ENCODE peak calls at places on chromosome 10, in nine cellular contexts. One of them, this sample, is unnamed.

GRCh38 chr10:63865210-63865609 is 344.0 kb downstream of the REEP3 start:
- DNase-seq in dorsolateral prefrontal cortex: no peak
- DNase-seq in omental fat pad: no peak
- DNase-seq in NCI-H1105: no peak
- DNase-seq in hepatic stellate cell: no peak
- DNase-seq in GM18507: no peak
- DNase-seq in EH: no peak
- DNase-seq in NCI-H1092: no peak
- DNase-seq in endothelial cell: no peak
- DNase-seq in this sample: no peak

GRCh38 chr10:118564114-118564513 is 31.3 kb downstream of the PRLHR start:
- DNase-seq in dorsolateral prefrontal cortex: no peak
- DNase-seq in omental fat pad: no peak
- DNase-seq in NCI-H1105: no peak
- DNase-seq in hepatic stellate cell: no peak
- DNase-seq in GM18507: no peak
- DNase-seq in EH: no peak
- DNase-seq in NCI-H1092: no peak
- DNase-seq in endothelial cell: no peak
- DNase-seq in this sample: no peak

GRCh38 chr10:115049957-115050356 is 43.2 kb upstream of the ATRNL1 start:
- DNase-seq in dorsolateral prefrontal cortex: no peak
- DNase-seq in omental fat pad: no peak
- DNase-seq in NCI-H1105: no peak
- DNase-seq in hepatic stellate cell: peak
- DNase-seq in GM18507: no peak
- DNase-seq in EH: peak
- DNase-seq in NCI-H1092: no peak
- DNase-seq in endothelial cell: no peak
- DNase-seq in this sample: peak

GRCh38 chr10:11841375-11841774 is 18.2 kb downstream of the PROSER2 start:
- DNase-seq in dorsolateral prefrontal cortex: no peak
- DNase-seq in omental fat pad: no peak
- DNase-seq in NCI-H1105: no peak
- DNase-seq in hepatic stellate cell: no peak
- DNase-seq in GM18507: no peak
- DNase-seq in EH: no peak
- DNase-seq in NCI-H1092: no peak
- DNase-seq in endothelial cell: no peak
- DNase-seq in this sample: no peak

GRCh38 chr10:110684800-110685446 is 40.8 kb downstream of the RBM20 start:
- DNase-seq in dorsolateral prefrontal cortex: no peak
- DNase-seq in omental fat pad: no peak
- DNase-seq in NCI-H1105: no peak
- DNase-seq in hepatic stellate cell: peak
- DNase-seq in GM18507: no peak
- DNase-seq in EH: peak
- DNase-seq in NCI-H1092: no peak
- DNase-seq in endothelial cell: no peak
- DNase-seq in this sample: no peak

GRCh38 chr10:23156447-23157150 is 35.5 kb upstream of the PTF1A start:
- DNase-seq in dorsolateral prefrontal cortex: no peak
- DNase-seq in omental fat pad: no peak
- DNase-seq in NCI-H1105: no peak
- DNase-seq in hepatic stellate cell: no peak
- DNase-seq in GM18507: no peak
- DNase-seq in EH: no peak
- DNase-seq in NCI-H1092: no peak
- DNase-seq in endothelial cell: no peak
- DNase-seq in this sample: no peak

GRCh38 chr10:104337985-104338735 is at the start of gene ITPRIP:
- DNase-seq in dorsolateral prefrontal cortex: no peak
- DNase-seq in omental fat pad: peak
- DNase-seq in NCI-H1105: no peak
- DNase-seq in hepatic stellate cell: peak
- DNase-seq in GM18507: peak
- DNase-seq in EH: peak
- DNase-seq in NCI-H1092: no peak
- DNase-seq in endothelial cell: peak
- DNase-seq in this sample: peak

GRCh38 chr10:108082596-108082995 is 918.1 kb upstream of the SORCS1 start:
- DNase-seq in dorsolateral prefrontal cortex: no peak
- DNase-seq in omental fat pad: no peak
- DNase-seq in NCI-H1105: no peak
- DNase-seq in hepatic stellate cell: no peak
- DNase-seq in GM18507: no peak
- DNase-seq in EH: no peak
- DNase-seq in NCI-H1092: no peak
- DNase-seq in endothelial cell: no peak
- DNase-seq in this sample: no peak

GRCh38 chr10:43313901-43314300 is 47.0 kb upstream of the RASGEF1A start:
- DNase-seq in dorsolateral prefrontal cortex: no peak
- DNase-seq in omental fat pad: no peak
- DNase-seq in NCI-H1105: no peak
- DNase-seq in hepatic stellate cell: no peak
- DNase-seq in GM18507: no peak
- DNase-seq in EH: no peak
- DNase-seq in NCI-H1092: no peak
- DNase-seq in endothelial cell: no peak
- DNase-seq in this sample: no peak

GRCh38 chr10:17290226-17290625 is 62.2 kb downstream of the VIM start:
- DNase-seq in dorsolateral prefrontal cortex: no peak
- DNase-seq in omental fat pad: no peak
- DNase-seq in NCI-H1105: no peak
- DNase-seq in hepatic stellate cell: peak
- DNase-seq in GM18507: no peak
- DNase-seq in EH: peak
- DNase-seq in NCI-H1092: peak
- DNase-seq in endothelial cell: no peak
- DNase-seq in this sample: no peak

GRCh38 chr10:77582710-77583115 is 54.9 kb downstream of the KCNMA1 start:
- DNase-seq in dorsolateral prefrontal cortex: peak
- DNase-seq in omental fat pad: no peak
- DNase-seq in NCI-H1105: no peak
- DNase-seq in hepatic stellate cell: peak
- DNase-seq in GM18507: no peak
- DNase-seq in EH: peak
- DNase-seq in NCI-H1092: no peak
- DNase-seq in endothelial cell: no peak
- DNase-seq in this sample: peak

GRCh38 chr10:88582806-88583583 is at the start of gene RNLS:
- DNase-seq in dorsolateral prefrontal cortex: peak
- DNase-seq in omental fat pad: peak
- DNase-seq in NCI-H1105: no peak
- DNase-seq in hepatic stellate cell: peak
- DNase-seq in GM18507: peak
- DNase-seq in EH: peak
- DNase-seq in NCI-H1092: peak
- DNase-seq in endothelial cell: peak
- DNase-seq in this sample: no peak

GRCh38 chr10:126309193-126309592 is 79.1 kb downstream of the ADAM12 start:
- DNase-seq in dorsolateral prefrontal cortex: no peak
- DNase-seq in omental fat pad: no peak
- DNase-seq in NCI-H1105: no peak
- DNase-seq in hepatic stellate cell: no peak
- DNase-seq in GM18507: no peak
- DNase-seq in EH: peak
- DNase-seq in NCI-H1092: no peak
- DNase-seq in endothelial cell: no peak
- DNase-seq in this sample: no peak

GRCh38 chr10:72076756-72077155 is 11.6 kb downstream of the SPOCK2 start:
- DNase-seq in dorsolateral prefrontal cortex: no peak
- DNase-seq in omental fat pad: no peak
- DNase-seq in NCI-H1105: no peak
- DNase-seq in hepatic stellate cell: no peak
- DNase-seq in GM18507: no peak
- DNase-seq in EH: no peak
- DNase-seq in NCI-H1092: no peak
- DNase-seq in endothelial cell: no peak
- DNase-seq in this sample: no peak

GRCh38 chr10:32963102-32963501 is 5.1 kb upstream of the ITGB1 start:
- DNase-seq in dorsolateral prefrontal cortex: no peak
- DNase-seq in omental fat pad: no peak
- DNase-seq in NCI-H1105: no peak
- DNase-seq in hepatic stellate cell: peak
- DNase-seq in GM18507: no peak
- DNase-seq in EH: peak
- DNase-seq in NCI-H1092: no peak
- DNase-seq in endothelial cell: no peak
- DNase-seq in this sample: peak

GRCh38 chr10:23648618-23649017 is 209.7 kb downstream of the OTUD1 start:
- DNase-seq in dorsolateral prefrontal cortex: no peak
- DNase-seq in omental fat pad: no peak
- DNase-seq in NCI-H1105: no peak
- DNase-seq in hepatic stellate cell: no peak
- DNase-seq in GM18507: no peak
- DNase-seq in EH: no peak
- DNase-seq in NCI-H1092: no peak
- DNase-seq in endothelial cell: no peak
- DNase-seq in this sample: no peak

This sample was measured in HFFc6.